ENCODE peak calls at places on chromosomes 12 and 14, in seven cellular contexts. One of them, this sample, is unnamed.

GRCh38 chr12:82279597-82279996 is 78.6 kb downstream of the CCDC59 start:
- DNase-seq in endothelial cell: no peak
- DNase-seq in natural killer cell: no peak
- DNase-seq in cardiac muscle cell: no peak
- DNase-seq in AG10803: no peak
- DNase-seq in heart right ventricle: no peak
- DNase-seq in CD4-positive, alpha-beta T cell: no peak
- DNase-seq in this sample: no peak

GRCh38 chr14:104441275-104442106 is 138.1 kb upstream of the C14orf180 start:
- DNase-seq in heart right ventricle: no peak
- DNase-seq in cardiac muscle cell: no peak
- DNase-seq in CD4-positive, alpha-beta T cell: no peak
- DNase-seq in natural killer cell: no peak
- DNase-seq in endothelial cell: no peak
- DNase-seq in AG10803: no peak
- DNase-seq in this sample: no peak

GRCh38 chr12:130873825-130874224 is 2.0 kb downstream of the RAN start:
- DNase-seq in heart right ventricle: no peak
- DNase-seq in CD4-positive, alpha-beta T cell: no peak
- DNase-seq in AG10803: no peak
- DNase-seq in cardiac muscle cell: no peak
- DNase-seq in endothelial cell: no peak
- DNase-seq in natural killer cell: no peak
- DNase-seq in this sample: no peak

GRCh38 chr12:106049105-106049504 is 89.6 kb downstream of the NUAK1 start:
- DNase-seq in cardiac muscle cell: no peak
- DNase-seq in endothelial cell: no peak
- DNase-seq in CD4-positive, alpha-beta T cell: no peak
- DNase-seq in AG10803: no peak
- DNase-seq in natural killer cell: no peak
- DNase-seq in heart right ventricle: no peak
- DNase-seq in this sample: no peak

GRCh38 chr12:66144796-66145754 is 14.5 kb upstream of the LLPH start:
- DNase-seq in cardiac muscle cell: peak
- DNase-seq in CD4-positive, alpha-beta T cell: no peak
- DNase-seq in endothelial cell: peak
- DNase-seq in natural killer cell: no peak
- DNase-seq in AG10803: peak
- DNase-seq in heart right ventricle: no peak
- DNase-seq in this sample: no peak

GRCh38 chr12:64883264-64884163 is 59.1 kb downstream of the TBC1D30 start:
- DNase-seq in endothelial cell: peak
- DNase-seq in AG10803: no peak
- DNase-seq in cardiac muscle cell: peak
- DNase-seq in CD4-positive, alpha-beta T cell: no peak
- DNase-seq in heart right ventricle: no peak
- DNase-seq in natural killer cell: no peak
- DNase-seq in this sample: no peak

GRCh38 chr14:90368946-90369721 is 27.7 kb upstream of the CALM1 start:
- DNase-seq in natural killer cell: no peak
- DNase-seq in cardiac muscle cell: no peak
- DNase-seq in AG10803: peak
- DNase-seq in CD4-positive, alpha-beta T cell: no peak
- DNase-seq in heart right ventricle: no peak
- DNase-seq in endothelial cell: no peak
- DNase-seq in this sample: no peak

GRCh38 chr14:100488057-100488456 is 99.2 kb downstream of the BEGAIN start:
- DNase-seq in CD4-positive, alpha-beta T cell: no peak
- DNase-seq in AG10803: no peak
- DNase-seq in natural killer cell: no peak
- DNase-seq in cardiac muscle cell: no peak
- DNase-seq in endothelial cell: no peak
- DNase-seq in heart right ventricle: no peak
- DNase-seq in this sample: no peak

GRCh38 chr14:24409217-24409616 is 10.4 kb downstream of the NYNRIN start:
- DNase-seq in cardiac muscle cell: no peak
- DNase-seq in CD4-positive, alpha-beta T cell: no peak
- DNase-seq in AG10803: no peak
- DNase-seq in endothelial cell: no peak
- DNase-seq in heart right ventricle: no peak
- DNase-seq in natural killer cell: no peak
- DNase-seq in this sample: no peak

GRCh38 chr12:107317751-107318553 is 224.6 kb upstream of the CRY1 start:
- DNase-seq in AG10803: peak
- DNase-seq in cardiac muscle cell: peak
- DNase-seq in heart right ventricle: peak
- DNase-seq in natural killer cell: peak
- DNase-seq in endothelial cell: peak
- DNase-seq in CD4-positive, alpha-beta T cell: peak
- DNase-seq in this sample: peak

GRCh38 chr12:106633451-106633823 is 50.6 kb downstream of the RFX4 start:
- DNase-seq in CD4-positive, alpha-beta T cell: no peak
- DNase-seq in natural killer cell: no peak
- DNase-seq in heart right ventricle: no peak
- DNase-seq in cardiac muscle cell: no peak
- DNase-seq in endothelial cell: no peak
- DNase-seq in AG10803: no peak
- DNase-seq in this sample: no peak

GRCh38 chr12:25130741-25131188 is 64.2 kb downstream of the DNAI7 start:
- DNase-seq in natural killer cell: no peak
- DNase-seq in heart right ventricle: no peak
- DNase-seq in AG10803: peak
- DNase-seq in cardiac muscle cell: peak
- DNase-seq in CD4-positive, alpha-beta T cell: no peak
- DNase-seq in endothelial cell: no peak
- DNase-seq in this sample: no peak

GRCh38 chr12:128818065-128819022 is 5.4 kb downstream of the SLC15A4 start:
- DNase-seq in cardiac muscle cell: no peak
- DNase-seq in endothelial cell: no peak
- DNase-seq in AG10803: peak
- DNase-seq in natural killer cell: no peak
- DNase-seq in heart right ventricle: no peak
- DNase-seq in CD4-positive, alpha-beta T cell: no peak
- DNase-seq in this sample: no peak

GRCh38 chr12:91608562-91608961 is 425.9 kb upstream of the DCN start:
- DNase-seq in cardiac muscle cell: no peak
- DNase-seq in AG10803: no peak
- DNase-seq in natural killer cell: no peak
- DNase-seq in CD4-positive, alpha-beta T cell: no peak
- DNase-seq in heart right ventricle: no peak
- DNase-seq in endothelial cell: no peak
- DNase-seq in this sample: no peak

GRCh38 chr12:84397279-84397678 is 515.3 kb downstream of the SLC6A15 start:
- DNase-seq in heart right ventricle: no peak
- DNase-seq in endothelial cell: no peak
- DNase-seq in CD4-positive, alpha-beta T cell: no peak
- DNase-seq in AG10803: peak
- DNase-seq in cardiac muscle cell: no peak
- DNase-seq in natural killer cell: no peak
- DNase-seq in this sample: no peak

GRCh38 chr12:124618291-124618902 is 51.0 kb upstream of the NCOR2 start:
- DNase-seq in AG10803: no peak
- DNase-seq in endothelial cell: no peak
- DNase-seq in cardiac muscle cell: no peak
- DNase-seq in natural killer cell: no peak
- DNase-seq in CD4-positive, alpha-beta T cell: no peak
- DNase-seq in heart right ventricle: no peak
- DNase-seq in this sample: no peak

GRCh38 chr12:10393291-10393690 is 3.5 kb upstream of the KLRK1 start:
- DNase-seq in cardiac muscle cell: no peak
- DNase-seq in heart right ventricle: no peak
- DNase-seq in endothelial cell: no peak
- DNase-seq in AG10803: no peak
- DNase-seq in natural killer cell: no peak
- DNase-seq in CD4-positive, alpha-beta T cell: no peak
- DNase-seq in this sample: no peak

GRCh38 chr12:65022960-65023359 is 98.1 kb downstream of the WIF1 start:
- DNase-seq in natural killer cell: no peak
- DNase-seq in CD4-positive, alpha-beta T cell: no peak
- DNase-seq in cardiac muscle cell: no peak
- DNase-seq in heart right ventricle: no peak
- DNase-seq in endothelial cell: no peak
- DNase-seq in AG10803: no peak
- DNase-seq in this sample: no peak

GRCh38 chr14:57480044-57480443 is 13.6 kb downstream of the CCDC198 start:
- DNase-seq in endothelial cell: no peak
- DNase-seq in cardiac muscle cell: no peak
- DNase-seq in CD4-positive, alpha-beta T cell: no peak
- DNase-seq in natural killer cell: no peak
- DNase-seq in heart right ventricle: no peak
- DNase-seq in AG10803: peak
- DNase-seq in this sample: no peak

DNA sequence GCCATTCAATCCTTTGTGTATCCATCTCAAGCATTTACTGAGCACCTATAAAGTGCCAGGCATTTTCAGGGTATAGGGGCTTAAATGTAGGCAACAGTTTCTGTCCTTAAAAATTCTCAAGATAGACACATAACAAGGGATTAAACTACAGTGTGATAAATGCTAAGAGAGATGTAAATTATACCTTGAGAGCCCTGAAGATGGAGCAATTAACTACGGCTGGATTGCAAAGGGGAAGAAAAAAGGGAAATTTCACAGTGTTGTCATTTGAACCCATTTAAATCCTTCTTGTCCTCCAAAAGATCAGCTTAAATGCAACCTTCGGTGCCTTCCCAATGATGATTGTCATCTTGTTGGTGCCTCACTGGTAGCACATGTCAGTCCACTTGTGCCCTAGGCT is 11.5 kb upstream of the IL26 start:
- DNase-seq in endothelial cell: no peak
- DNase-seq in AG10803: no peak
- DNase-seq in CD4-positive, alpha-beta T cell: no peak
- DNase-seq in heart right ventricle: no peak
- DNase-seq in natural killer cell: no peak
- DNase-seq in cardiac muscle cell: no peak
- DNase-seq in this sample: no peak
- TF ChIP-seq CTCF in endothelial cell: no peak
- TF ChIP-seq CTCF in AG10803: peak
- TF ChIP-seq CTCF in CD4-positive, alpha-beta T cell: no peak
- TF ChIP-seq CTCF in heart right ventricle: no peak
- TF ChIP-seq CTCF in natural killer cell: no peak
- TF ChIP-seq CTCF in cardiac muscle cell: peak
- TF ChIP-seq CTCF in this sample: no peak

GRCh38 chr14:68408680-68409079 is 384.2 kb downstream of the ZFP36L1 start:
- DNase-seq in natural killer cell: no peak
- DNase-seq in heart right ventricle: no peak
- DNase-seq in CD4-positive, alpha-beta T cell: no peak
- DNase-seq in cardiac muscle cell: no peak
- DNase-seq in AG10803: no peak
- DNase-seq in endothelial cell: no peak
- DNase-seq in this sample: no peak
- TF ChIP-seq CTCF in natural killer cell: no peak
- TF ChIP-seq CTCF in heart right ventricle: no peak
- TF ChIP-seq CTCF in CD4-positive, alpha-beta T cell: peak
- TF ChIP-seq CTCF in cardiac muscle cell: peak
- TF ChIP-seq CTCF in AG10803: peak
- TF ChIP-seq CTCF in endothelial cell: no peak
- TF ChIP-seq CTCF in this sample: no peak

GRCh38 chr12:89356069-89356665 is 3.9 kb upstream of the DUSP6 start:
- DNase-seq in cardiac muscle cell: peak
- DNase-seq in natural killer cell: no peak
- DNase-seq in endothelial cell: no peak
- DNase-seq in CD4-positive, alpha-beta T cell: no peak
- DNase-seq in heart right ventricle: no peak
- DNase-seq in AG10803: no peak
- DNase-seq in this sample: no peak

GRCh38 chr12:89353823-89354629 is 1.7 kb upstream of the DUSP6 start:
- DNase-seq in endothelial cell: peak
- DNase-seq in natural killer cell: peak
- DNase-seq in AG10803: peak
- DNase-seq in heart right ventricle: peak
- DNase-seq in cardiac muscle cell: peak
- DNase-seq in CD4-positive, alpha-beta T cell: peak
- DNase-seq in this sample: peak

GRCh38 chr12:89354630-89354931 is 2.3 kb upstream of the DUSP6 start:
- DNase-seq in AG10803: no peak
- DNase-seq in heart right ventricle: no peak
- DNase-seq in endothelial cell: no peak
- DNase-seq in natural killer cell: no peak
- DNase-seq in cardiac muscle cell: peak
- DNase-seq in CD4-positive, alpha-beta T cell: no peak
- DNase-seq in this sample: no peak

GRCh38 chr12:89357297-89357730 is 5.0 kb upstream of the DUSP6 start:
- DNase-seq in AG10803: no peak
- DNase-seq in heart right ventricle: no peak
- DNase-seq in natural killer cell: no peak
- DNase-seq in endothelial cell: no peak
- DNase-seq in CD4-positive, alpha-beta T cell: no peak
- DNase-seq in cardiac muscle cell: peak
- DNase-seq in this sample: peak

GRCh38 chr12:89355243-89356068 is 3.2 kb upstream of the DUSP6 start:
- DNase-seq in natural killer cell: no peak
- DNase-seq in AG10803: no peak
- DNase-seq in endothelial cell: no peak
- DNase-seq in heart right ventricle: no peak
- DNase-seq in CD4-positive, alpha-beta T cell: no peak
- DNase-seq in cardiac muscle cell: no peak
- DNase-seq in this sample: no peak
- TF ChIP-seq CTCF in natural killer cell: no peak
- TF ChIP-seq CTCF in AG10803: peak
- TF ChIP-seq CTCF in endothelial cell: peak
- TF ChIP-seq CTCF in heart right ventricle: no peak
- TF ChIP-seq CTCF in CD4-positive, alpha-beta T cell: no peak
- TF ChIP-seq CTCF in cardiac muscle cell: peak
- TF ChIP-seq CTCF in this sample: peak

DNA sequence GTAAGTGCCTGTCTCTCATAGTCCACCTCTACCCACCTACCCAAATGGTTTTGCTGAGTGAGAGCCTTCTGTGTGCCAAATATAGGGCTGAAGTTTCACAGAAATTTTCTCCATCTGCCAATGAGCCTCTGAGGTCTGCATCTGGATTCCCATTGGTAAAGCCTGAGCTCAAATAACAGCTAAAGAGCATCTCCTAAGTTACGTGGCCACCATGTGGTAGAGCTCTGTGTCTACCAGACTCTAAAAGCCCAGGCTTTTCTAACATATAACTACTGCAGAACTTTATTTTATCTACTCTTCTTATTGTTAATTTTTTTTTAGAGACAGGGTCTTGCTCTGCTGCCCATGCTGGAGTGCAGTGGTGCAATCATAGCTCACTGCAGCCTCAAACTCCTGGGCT is 16.0 kb downstream of the AMDHD1 start:
- DNase-seq in AG10803: peak
- DNase-seq in natural killer cell: no peak
- DNase-seq in endothelial cell: no peak
- DNase-seq in heart right ventricle: no peak
- DNase-seq in cardiac muscle cell: peak
- DNase-seq in CD4-positive, alpha-beta T cell: no peak
- DNase-seq in this sample: no peak
- TF ChIP-seq CTCF in AG10803: no peak
- TF ChIP-seq CTCF in natural killer cell: no peak
- TF ChIP-seq CTCF in endothelial cell: no peak
- TF ChIP-seq CTCF in heart right ventricle: no peak
- TF ChIP-seq CTCF in cardiac muscle cell: no peak
- TF ChIP-seq CTCF in CD4-positive, alpha-beta T cell: no peak
- TF ChIP-seq CTCF in this sample: peak

This sample was measured in progenitor cell of endocrine pancreas.